ENCODE peak calls at places on chromosomes 13 and 19, in five cellular contexts. K is RWPE1, Z is astrocyte of the spinal cord, Y is AG10803, T is IMR-90. V is an unnamed sample.

GRCh38 chr13:32811297-32811800 is 204.9 kb upstream of the KL start:
- DNase-seq in Y (peak; percentile 55), T (no peak), K (no peak), Z (peak; percentile 41), V (no peak)

GRCh38 chr13:20128459-20128927 is 32.4 kb downstream of the GJA3 start:
- DNase-seq in Z (no peak), K (no peak), T (no peak), Y (no peak), V (no peak)

GRCh38 chr19:2415281-2415972 is 12.0 kb downstream of the TIMM13 start:
- DNase-seq in Z (no peak), K (no peak), T (no peak), Y (no peak), V (no peak)

GRCh38 chr19:3062165-3063105 is at the start of gene TLE5:
- DNase-seq in Z (no peak), Y (peak; percentile 60), T (no peak), K (peak; percentile 45), V (no peak)

GRCh38 chr19:39908803-39909202 is 25.6 kb downstream of the FCGBP start:
- DNase-seq in Z (no peak), T (no peak), Y (no peak), K (no peak), V (no peak)

GRCh38 chr13:49652691-49653305 is 24.5 kb downstream of the ARL11 start:
- DNase-seq in T (peak; percentile 10), K (peak; percentile 55), Y (peak; percentile 37), Z (no peak), V (peak; percentile 58)

GRCh38 chr13:57666554-57666953 is 35.0 kb downstream of the PCDH17 start:
- DNase-seq in Z (no peak), Y (no peak), K (no peak), T (no peak), V (no peak)

GRCh38 chr19:41427647-41428480 is 690 bp upstream of the B3GNT8 start:
- DNase-seq in Y (peak; percentile 15), T (no peak), K (peak; percentile 27), Z (no peak), V (no peak)

GRCh38 chr19:5037936-5038335 is 69.0 kb downstream of the KDM4B start:
- DNase-seq in T (no peak), Z (no peak), Y (no peak), K (no peak), V (no peak)

GRCh38 chr19:19531951-19532805 is 3.5 kb downstream of the YJEFN3 start:
- DNase-seq in K (peak; percentile 67), Z (peak; percentile 46), T (peak; percentile 44), Y (peak; percentile 44), V (peak; percentile 27)

GRCh38 chr19:28420731-28421550 is 792.0 kb downstream of the UQCRFS1 start:
- DNase-seq in T (no peak), Y (no peak), Z (no peak), K (no peak), V (peak; percentile 56)

GRCh38 chr19:45424191-45425058 is 708 bp upstream of the ERCC1 start:
- DNase-seq in Y (peak; percentile 92), K (peak; percentile 93), T (peak; percentile 98), Z (peak; percentile 94), V (peak; percentile 99)

GRCh38 chr19:38120471-38121030 is 103.5 kb downstream of the DPF1 start:
- DNase-seq in Y (no peak), Z (no peak), K (no peak), T (no peak), V (no peak)

GRCh38 chr13:112965103-112965502 is 3.9 kb upstream of the MCF2L start:
- DNase-seq in T (no peak), Z (no peak), K (no peak), Y (no peak), V (no peak)

GRCh38 chr19:12953456-12954149 is 3.4 kb downstream of the GADD45GIP1 start:
- DNase-seq in Z (no peak), Y (no peak), T (no peak), K (no peak), V (no peak)

GRCh38 chr13:50969691-50970090 is 60.1 kb downstream of the RNASEH2B start:
- DNase-seq in Z (peak; percentile 11), Y (peak; percentile 5), K (no peak), T (no peak), V (peak; percentile 24)

GRCh38 chr19:12800873-12801465 is 631 bp downstream of the PRDX2 start:
- DNase-seq in Y (no peak), T (no peak), Z (no peak), K (no peak), V (no peak)

GRCh38 chr19:39971380-39971841 is 446 bp downstream of the PSMC4 start:
- DNase-seq in Z (no peak), K (peak; percentile 20), T (no peak), Y (no peak), V (no peak)

GRCh38 chr19:11551603-11552235 is 7.3 kb downstream of the ELOF1 start:
- DNase-seq in Y (no peak), T (no peak), K (no peak), Z (no peak), V (no peak)

GRCh38 chr19:18915639-18916038 is 3.5 kb downstream of the COPE start:
- DNase-seq in Z (peak; percentile 18), Y (peak; percentile 55), T (peak; percentile 30), K (no peak), V (no peak)

GRCh38 chr19:3844596-3844995 is 24.2 kb downstream of the ZFR2 start:
- DNase-seq in Z (peak; percentile 69), T (peak; percentile 8), K (peak; percentile 42), Y (no peak), V (no peak)

GRCh38 chr13:60016229-60016628 is 147.5 kb downstream of the DIAPH3 start:
- DNase-seq in T (no peak), Z (no peak), K (peak; percentile 48), Y (no peak), V (no peak)

GRCh38 chr19:11612816-11613511 is 15.7 kb downstream of the ZNF627 start:
- DNase-seq in T (no peak), Z (no peak), Y (no peak), K (no peak), V (no peak)

GRCh38 chr13:40379794-40380608 is 286.4 kb downstream of the FOXO1 start:
- DNase-seq in Y (no peak), K (no peak), Z (no peak), T (no peak), V (no peak)

GRCh38 chr13:35898041-35898440 is 233.1 kb downstream of the DCLK1 start:
- DNase-seq in Y (no peak), Z (no peak), K (no peak), T (no peak), V (no peak)

GRCh38 chr13:80086304-80086721 is 254.6 kb downstream of the SPRY2 start:
- DNase-seq in K (peak; percentile 41), Y (no peak), T (peak; percentile 60), Z (peak; percentile 36), V (peak; percentile 57)

GRCh38 chr19:28065026-28065425 is 1147.9 kb downstream of the UQCRFS1 start:
- DNase-seq in K (no peak), Y (peak; percentile 3), Z (no peak), T (no peak), V (peak; percentile 58)

GRCh38 chr19:5694167-5694951 is 4.3 kb downstream of the RPL36 start:
- DNase-seq in K (no peak), Z (no peak), Y (no peak), T (no peak), V (no peak)

GRCh38 chr13:113592571-113592970 is 8.0 kb downstream of the TFDP1 start:
- DNase-seq in Y (no peak), K (no peak), T (no peak), Z (no peak), V (no peak)

GRCh38 chr13:30110301-30111070 is 196.9 kb downstream of the KATNAL1 start:
- DNase-seq in Z (no peak), K (no peak), T (no peak), Y (peak; percentile 64), V (no peak)

GRCh38 chr19:43525836-43526771 is 897 bp downstream of the ETHE1 start:
- DNase-seq in Y (no peak), T (peak; percentile 9), Z (peak; percentile 5), K (peak; percentile 25), V (no peak)

V was measured in HT1080.